ENCODE peak calls at places on chromosomes 13 and 19, in seven cellular contexts. Q, K, R, Z, U, I and N are unnamed samples.
A peak's percentile ranks its signal among the peaks of the same experiment; 100 is the strongest.

GRCh38 chr13:113491418-113491883 is 940 bp upstream of the DCUN1D2 start:
- DNase-seq in I (no peak), Z (peak; percentile 58), K (peak; percentile 89), U (no peak), Q (no peak), R (peak; percentile 46), N (no peak)

GRCh38 chr19:13172335-13173128 is 22.3 kb downstream of the IER2 start:
- DNase-seq in I (peak; percentile 79), Q (no peak), U (peak; percentile 80), K (peak; percentile 91), Z (peak; percentile 86), R (peak; percentile 83), N (peak; percentile 58)

GRCh38 chr13:50598338-50598737 is 245.2 kb downstream of the DLEU7 start:
- DNase-seq in Z (no peak), U (no peak), I (no peak), Q (no peak), R (no peak), K (no peak), N (no peak)

GRCh38 chr13:73832203-73832602 is 302.0 kb downstream of the KLF12 start:
- DNase-seq in K (no peak), Q (no peak), Z (no peak), I (no peak), U (no peak), R (peak; percentile 34), N (no peak)

GRCh38 chr19:55146648-55147218 is 2.3 kb downstream of the TNNT1 start:
- DNase-seq in U (no peak), I (no peak), Z (no peak), Q (no peak), K (no peak), R (no peak), N (no peak)

GRCh38 chr19:45653634-45654033 is 14.4 kb upstream of the GIPR start:
- DNase-seq in I (no peak), R (no peak), U (no peak), K (no peak), Z (no peak), Q (no peak), N (no peak)

GRCh38 chr13:24564881-24565280 is 52.3 kb upstream of the PARP4 start:
- DNase-seq in Z (no peak), K (no peak), I (no peak), U (no peak), R (no peak), Q (no peak), N (no peak)

GRCh38 chr13:73171242-73171641 is 112.4 kb downstream of the KLF5 start:
- DNase-seq in Q (no peak), U (no peak), K (no peak), I (no peak), R (no peak), Z (no peak), N (peak; percentile 31)

GRCh38 chr13:34265016-34265692 is 447.2 kb downstream of the RFC3 start:
- DNase-seq in U (no peak), Q (no peak), R (peak; percentile 37), K (no peak), I (no peak), Z (no peak), N (no peak)

GRCh38 chr13:54194233-54195024 is 1165.8 kb downstream of the OLFM4 start:
- DNase-seq in Q (no peak), U (no peak), K (no peak), R (no peak), Z (no peak), I (no peak), N (no peak)

GRCh38 chr19:16025108-16026101 is 50.9 kb upstream of the TPM4 start:
- DNase-seq in U (no peak), R (peak; percentile 49), Z (no peak), I (no peak), Q (no peak), K (peak; percentile 61), N (no peak)

GRCh38 chr13:65095118-65095517 is 2135.0 kb downstream of the PCDH9 start:
- DNase-seq in Q (no peak), K (no peak), U (no peak), R (no peak), Z (no peak), I (no peak), N (no peak)

GRCh38 chr13:51795419-51795818 is 8.5 kb downstream of the DHRS12 start:
- DNase-seq in U (no peak), Z (no peak), R (no peak), K (no peak), Q (no peak), I (no peak), N (no peak)

GRCh38 chr13:112722433-112723250 is 32.8 kb downstream of the ATP11A start:
- DNase-seq in R (peak; percentile 92), Z (peak; percentile 80), Q (no peak), K (peak; percentile 34), I (no peak), U (peak; percentile 79), N (no peak)

GRCh38 chr13:26551255-26551654 is 6.2 kb upstream of the WASF3 start:
- DNase-seq in Z (no peak), I (no peak), Q (no peak), R (no peak), K (no peak), U (no peak), N (no peak)

GRCh38 chr19:47228168-47228936 is 2.6 kb downstream of the BBC3 start:
- DNase-seq in R (no peak), K (peak; percentile 88), Z (peak; percentile 62), U (peak; percentile 65), Q (no peak), I (peak; percentile 80), N (no peak)

GRCh38 chr19:47839913-47840312 is 18.2 kb downstream of the CRX start:
- DNase-seq in Q (no peak), R (no peak), Z (no peak), I (no peak), U (no peak), K (no peak), N (no peak)

GRCh38 chr13:50910483-50910805 is 853 bp downstream of the RNASEH2B start:
- DNase-seq in K (no peak), Q (no peak), R (peak; percentile 42), Z (peak; percentile 60), I (no peak), U (no peak), N (no peak)

GRCh38 chr19:2455481-2456300 is 1.1 kb downstream of the LMNB2 start:
- DNase-seq in K (peak; percentile 89), R (no peak), U (no peak), Q (peak; percentile 74), I (no peak), Z (peak; percentile 51), N (no peak)

DNA sequence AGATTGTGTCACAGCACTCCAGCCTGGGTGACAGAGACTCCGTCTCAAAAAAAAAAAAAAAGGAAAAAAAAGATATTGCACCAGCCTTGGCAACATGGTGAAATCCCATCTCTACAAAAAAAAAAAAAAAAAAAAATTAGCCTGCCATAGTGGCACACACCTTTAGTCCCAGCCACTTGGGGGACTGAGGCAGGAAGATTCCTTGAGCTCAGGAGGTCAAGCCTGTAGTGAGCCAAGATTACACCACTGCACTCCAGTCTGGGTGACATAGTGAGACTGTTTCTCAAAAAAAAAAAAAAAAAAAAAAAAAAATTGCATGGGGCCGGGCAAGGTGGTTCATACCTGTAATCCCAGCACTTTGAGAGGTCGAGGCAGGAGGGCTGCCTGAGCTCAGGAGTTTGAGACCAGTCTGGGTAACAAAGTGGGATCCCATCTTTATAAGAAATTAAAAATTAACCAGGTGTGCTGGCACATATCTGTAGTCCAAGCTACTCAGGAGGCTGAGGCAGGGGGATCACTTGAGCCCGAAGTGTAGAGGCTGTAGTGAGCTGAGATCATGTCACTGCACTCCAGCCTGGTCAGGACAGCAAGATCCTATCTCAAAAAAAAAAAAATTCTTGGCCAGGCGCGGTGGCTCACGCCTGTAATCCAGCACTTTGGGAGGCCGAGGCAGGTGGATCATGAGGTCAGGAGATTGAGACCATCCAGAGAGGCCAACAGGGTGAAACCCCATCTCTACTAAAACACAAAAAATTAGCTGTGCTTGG is 7.1 kb upstream of the HDGFL2 start:
- DNase-seq in Q (no peak), I (no peak), R (no peak), K (no peak), Z (no peak), U (no peak), N (no peak)
- TF ChIP-seq POLR2A in Q (no peak), I (no peak), R (no peak), K (no peak), Z (no peak), U (no peak), N (no peak)

GRCh38 chr19:6213266-6213595 is 66.5 kb downstream of the MLLT1 start:
- DNase-seq in K (peak; percentile 68), Z (no peak), I (no peak), U (peak; percentile 20), R (no peak), Q (peak; percentile 10), N (no peak)
- TF ChIP-seq POLR2A in K (no peak), Z (no peak), I (no peak), U (no peak), R (no peak), Q (no peak), N (no peak)

GRCh38 chr19:1274081-1274851 is 1.1 kb upstream of the FAM174C start:
- DNase-seq in U (peak; percentile 50), R (no peak), Z (peak; percentile 54), I (no peak), K (peak; percentile 90), Q (no peak), N (peak; percentile 17)
- TF ChIP-seq POLR2A in U (no peak), R (no peak), Z (no peak), I (no peak), K (no peak), Q (peak; percentile 47), N (no peak)

GRCh38 chr19:40284501-40285352 is at the start of gene AKT2:
- DNase-seq in I (no peak), Z (peak; percentile 78), R (no peak), K (peak; percentile 95), Q (peak; percentile 53), U (peak; percentile 64), N (peak; percentile 31)

GRCh38 chr19:40284251-40284500 is 969 bp downstream of the AKT2 start:
- DNase-seq in U (no peak), Q (no peak), Z (no peak), R (peak; percentile 32), K (no peak), I (no peak), N (no peak)

GRCh38 chr19:40282920-40283319 is 2.2 kb downstream of the AKT2 start:
- DNase-seq in R (no peak), I (no peak), K (peak; percentile 6), Q (no peak), Z (no peak), U (no peak), N (no peak)

GRCh38 chr19:40282209-40282580 is 3.0 kb downstream of the AKT2 start:
- DNase-seq in K (peak; percentile 44), U (no peak), R (no peak), I (no peak), Q (no peak), Z (no peak), N (no peak)

DNA sequence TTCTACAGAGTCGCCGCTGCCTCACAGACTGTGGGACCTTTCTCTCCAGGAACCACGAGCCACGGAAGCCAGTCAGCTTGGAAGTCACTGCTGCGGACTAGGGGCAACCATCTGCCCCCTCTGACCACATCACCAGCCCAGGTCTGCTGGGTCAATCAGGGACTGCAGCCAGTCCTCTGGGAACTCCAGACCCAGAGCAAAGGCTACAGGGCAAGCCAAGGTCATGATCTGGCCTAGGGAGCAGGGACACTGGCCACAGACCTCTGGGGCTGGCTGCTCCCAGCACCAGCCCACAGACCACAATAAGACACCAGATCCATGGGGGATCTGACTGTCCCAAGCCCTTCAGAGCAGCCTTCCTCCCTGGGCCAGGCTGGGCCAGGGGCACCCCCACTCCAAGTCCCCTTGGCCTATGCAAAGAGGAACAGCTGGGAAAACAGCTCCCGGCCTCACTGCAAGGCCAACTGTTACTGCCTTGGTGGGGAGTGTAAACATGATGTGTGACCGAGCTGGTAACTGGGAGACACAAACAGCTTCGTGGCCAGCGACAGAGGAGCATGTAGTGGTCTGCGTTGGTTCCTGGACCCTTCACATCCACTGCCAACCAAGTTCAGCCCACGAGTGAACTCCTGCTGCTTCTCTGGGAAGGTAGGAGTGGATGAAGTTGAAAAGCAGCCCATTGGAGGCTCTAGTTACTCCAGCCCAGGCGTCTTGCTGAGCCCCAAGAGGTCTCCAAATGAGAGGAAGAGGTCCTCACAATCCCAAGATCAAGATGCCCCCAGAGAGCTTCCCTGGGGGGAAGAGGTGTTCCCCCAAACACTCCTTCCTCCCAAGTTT is 1.5 kb downstream of the AKT2 start:
- DNase-seq in Z (no peak), K (peak; percentile 59), Q (no peak), U (no peak), I (no peak), R (peak; percentile 8), N (no peak)
- TF ChIP-seq POLR2A in Z (no peak), K (no peak), Q (no peak), U (no peak), I (no peak), R (no peak), N (no peak)